ENCODE peak calls at places on chromosomes 13 and 19, in five cellular contexts. X is stimulated activated CD8-positive, alpha-beta memory T cell treated with anti-CD3 and anti-CD28 coated beads, Interleukin-12 subunit alpha, Interleukin-12 subunit beta, amount 100 ng/mL, for 4 hours; N is endothelial cell; B is CD4-positive, CD25-positive, alpha-beta regulatory T cell; H is KBM-7. O is an unnamed sample.

GRCh38 chr13:50942630-50943311 is 33.2 kb downstream of the RNASEH2B start:
- DNase-seq in X (no peak), N (no peak), B (no peak), H (no peak), O (no peak)

GRCh38 chr13:41216160-41216559 is 21.8 kb upstream of the KBTBD7 start:
- DNase-seq in X (no peak), N (no peak), B (no peak), H (no peak), O (no peak)

GRCh38 chr19:46073268-46073922 is 32.6 kb upstream of the IGFL4 start:
- DNase-seq in X (no peak), N (no peak), B (no peak), H (no peak), O (no peak)

GRCh38 chr19:4675346-4675745 is 5.2 kb upstream of the MYDGF start:
- DNase-seq in X (no peak), N (no peak), B (no peak), H (no peak), O (no peak)

GRCh38 chr13:103605546-103606326 is 539.5 kb upstream of the SLC10A2 start:
- DNase-seq in X (no peak), N (no peak), B (no peak), H (no peak), O (no peak)

GRCh38 chr19:38888876-38889275 is 10.5 kb downstream of the SIRT2 start:
- DNase-seq in X (no peak), N (no peak), B (no peak), H (no peak), O (no peak)

GRCh38 chr13:99416411-99417121 is 84.7 kb upstream of the TM9SF2 start:
- DNase-seq in X (no peak), N (no peak), B (no peak), H (no peak), O (no peak)

GRCh38 chr13:110254151-110254679 is 52.7 kb downstream of the COL4A1 start:
- DNase-seq in X (no peak), N (no peak), B (no peak), H (no peak), O (no peak)

GRCh38 chr19:38670921-38671398 is 23.5 kb downstream of the ACTN4 start:
- DNase-seq in X (no peak), N (no peak), B (no peak), H (no peak), O (no peak)

GRCh38 chr13:39263033-39263432 is 224.8 kb downstream of the NHLRC3 start:
- DNase-seq in X (no peak), N (peak), B (peak), H (peak), O (peak)

GRCh38 chr13:64912141-64912540 is 2318.0 kb downstream of the PCDH9 start:
- DNase-seq in X (no peak), N (no peak), B (no peak), H (no peak), O (no peak)